ENCODE peak calls at places on chromosomes 6 and 20, in seven cellular contexts. One of them, this sample, is unnamed.

GRCh38 chr6:157574851-157575424 is 193.9 kb downstream of the ZDHHC14 start:
- DNase-seq in effector memory CD4-positive, alpha-beta T cell: no peak
- DNase-seq in heart right ventricle: no peak
- DNase-seq in astrocyte: no peak
- DNase-seq in adrenal gland: no peak
- DNase-seq in aorta: no peak
- DNase-seq in left ventricle myocardium inferior: no peak
- DNase-seq in this sample: no peak

GRCh38 chr6:30136570-30137286 is 788 bp downstream of the TRIM40 start:
- DNase-seq in effector memory CD4-positive, alpha-beta T cell: no peak
- DNase-seq in heart right ventricle: no peak
- DNase-seq in astrocyte: no peak
- DNase-seq in adrenal gland: no peak
- DNase-seq in aorta: no peak
- DNase-seq in left ventricle myocardium inferior: no peak
- DNase-seq in this sample: no peak

GRCh38 chr20:8133816-8134451 is 1.9 kb downstream of the PLCB1 start:
- DNase-seq in effector memory CD4-positive, alpha-beta T cell: no peak
- DNase-seq in heart right ventricle: no peak
- DNase-seq in astrocyte: no peak
- DNase-seq in adrenal gland: no peak
- DNase-seq in aorta: no peak
- DNase-seq in left ventricle myocardium inferior: no peak
- DNase-seq in this sample: no peak

GRCh38 chr6:46927066-46927465 is 5.3 kb upstream of the ADGRF5 start:
- DNase-seq in effector memory CD4-positive, alpha-beta T cell: no peak
- DNase-seq in heart right ventricle: no peak
- DNase-seq in astrocyte: peak; percentile 66
- DNase-seq in adrenal gland: no peak
- DNase-seq in aorta: no peak
- DNase-seq in left ventricle myocardium inferior: no peak
- DNase-seq in this sample: no peak

GRCh38 chr20:4961746-4962145 is 39.6 kb downstream of the SLC23A2 start:
- DNase-seq in effector memory CD4-positive, alpha-beta T cell: peak; percentile 4
- DNase-seq in heart right ventricle: no peak
- DNase-seq in astrocyte: peak; percentile 93
- DNase-seq in adrenal gland: peak; percentile 81
- DNase-seq in aorta: no peak
- DNase-seq in left ventricle myocardium inferior: no peak
- DNase-seq in this sample: no peak

GRCh38 chr6:13924146-13924948 is 405 bp upstream of the RNF182 start:
- DNase-seq in effector memory CD4-positive, alpha-beta T cell: peak; percentile 24
- DNase-seq in heart right ventricle: peak; percentile 38
- DNase-seq in astrocyte: peak; percentile 41
- DNase-seq in adrenal gland: peak; percentile 23
- DNase-seq in aorta: peak; percentile 66
- DNase-seq in left ventricle myocardium inferior: peak; percentile 25
- DNase-seq in this sample: peak; percentile 14

GRCh38 chr6:72651191-72651590 is 29.3 kb downstream of the KCNQ5 start:
- DNase-seq in effector memory CD4-positive, alpha-beta T cell: no peak
- DNase-seq in heart right ventricle: no peak
- DNase-seq in astrocyte: no peak
- DNase-seq in adrenal gland: no peak
- DNase-seq in aorta: no peak
- DNase-seq in left ventricle myocardium inferior: no peak
- DNase-seq in this sample: no peak

GRCh38 chr6:105753184-105754097 is 332.7 kb upstream of the PRDM1 start:
- DNase-seq in effector memory CD4-positive, alpha-beta T cell: no peak
- DNase-seq in heart right ventricle: no peak
- DNase-seq in astrocyte: peak; percentile 75
- DNase-seq in adrenal gland: no peak
- DNase-seq in aorta: no peak
- DNase-seq in left ventricle myocardium inferior: no peak
- DNase-seq in this sample: no peak

GRCh38 chr6:136959471-136959891 is 37.4 kb downstream of the SLC35D3 start:
- DNase-seq in effector memory CD4-positive, alpha-beta T cell: no peak
- DNase-seq in heart right ventricle: peak; percentile 18
- DNase-seq in astrocyte: no peak
- DNase-seq in adrenal gland: no peak
- DNase-seq in aorta: no peak
- DNase-seq in left ventricle myocardium inferior: no peak
- DNase-seq in this sample: peak; percentile 53

GRCh38 chr6:106574729-106575458 is 54.4 kb downstream of the RTN4IP1 start:
- DNase-seq in effector memory CD4-positive, alpha-beta T cell: no peak
- DNase-seq in heart right ventricle: no peak
- DNase-seq in astrocyte: peak; percentile 84
- DNase-seq in adrenal gland: peak; percentile 80
- DNase-seq in aorta: peak; percentile 50
- DNase-seq in left ventricle myocardium inferior: no peak
- DNase-seq in this sample: no peak

GRCh38 chr6:958531-958930 is 265.6 kb upstream of the EXOC2 start:
- DNase-seq in effector memory CD4-positive, alpha-beta T cell: no peak
- DNase-seq in heart right ventricle: no peak
- DNase-seq in astrocyte: peak; percentile 69
- DNase-seq in adrenal gland: no peak
- DNase-seq in aorta: no peak
- DNase-seq in left ventricle myocardium inferior: no peak
- DNase-seq in this sample: no peak

GRCh38 chr6:119312875-119313338 is 36.7 kb downstream of the MAN1A1 start:
- DNase-seq in effector memory CD4-positive, alpha-beta T cell: no peak
- DNase-seq in heart right ventricle: no peak
- DNase-seq in astrocyte: no peak
- DNase-seq in adrenal gland: no peak
- DNase-seq in aorta: no peak
- DNase-seq in left ventricle myocardium inferior: no peak
- DNase-seq in this sample: no peak

GRCh38 chr6:131398176-131398575 is 174.8 kb upstream of the ARG1 start:
- DNase-seq in effector memory CD4-positive, alpha-beta T cell: no peak
- DNase-seq in heart right ventricle: no peak
- DNase-seq in astrocyte: peak; percentile 9
- DNase-seq in adrenal gland: peak; percentile 45
- DNase-seq in aorta: no peak
- DNase-seq in left ventricle myocardium inferior: no peak
- DNase-seq in this sample: no peak

GRCh38 chr6:87879144-87879861 is 168.3 kb upstream of the SPACA1 start:
- DNase-seq in effector memory CD4-positive, alpha-beta T cell: no peak
- DNase-seq in heart right ventricle: no peak
- DNase-seq in astrocyte: no peak
- DNase-seq in adrenal gland: no peak
- DNase-seq in aorta: no peak
- DNase-seq in left ventricle myocardium inferior: no peak
- DNase-seq in this sample: no peak

GRCh38 chr6:137853569-137854213 is 13.4 kb upstream of the TNFAIP3 start:
- DNase-seq in effector memory CD4-positive, alpha-beta T cell: no peak
- DNase-seq in heart right ventricle: no peak
- DNase-seq in astrocyte: peak; percentile 91
- DNase-seq in adrenal gland: no peak
- DNase-seq in aorta: no peak
- DNase-seq in left ventricle myocardium inferior: no peak
- DNase-seq in this sample: no peak

GRCh38 chr20:56827763-56828162 is 198.7 kb downstream of the TFAP2C start:
- DNase-seq in effector memory CD4-positive, alpha-beta T cell: no peak
- DNase-seq in heart right ventricle: no peak
- DNase-seq in astrocyte: no peak
- DNase-seq in adrenal gland: no peak
- DNase-seq in aorta: no peak
- DNase-seq in left ventricle myocardium inferior: no peak
- DNase-seq in this sample: no peak

DNA sequence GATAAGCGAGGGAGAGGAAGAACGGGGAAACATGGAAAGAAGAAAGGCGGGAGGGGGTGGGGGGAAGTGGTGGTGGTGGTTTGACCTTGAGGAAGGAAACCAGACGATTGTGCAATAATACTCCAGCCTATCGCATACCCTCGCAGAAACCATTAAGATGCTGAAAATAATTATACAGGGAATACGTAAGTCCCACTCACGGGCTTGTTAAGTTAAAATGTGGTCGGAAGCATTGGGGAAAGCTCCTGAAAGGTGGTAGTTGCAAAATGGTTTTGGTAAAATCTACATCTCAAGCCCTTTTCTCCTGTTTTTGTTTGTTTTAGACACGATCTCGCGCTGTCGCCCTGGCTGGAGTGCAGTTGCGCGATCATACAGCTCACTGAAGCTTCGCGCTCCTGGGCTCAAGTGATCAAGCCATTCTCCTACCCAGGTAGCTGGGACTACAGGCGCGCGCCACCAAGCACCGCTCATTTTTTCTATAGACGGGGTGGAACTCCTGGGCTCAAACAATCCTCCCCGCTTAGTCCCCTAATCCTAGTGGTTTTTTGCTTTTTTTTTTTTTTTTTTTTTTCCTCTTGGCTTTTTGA is 128.9 kb upstream of the ZNF184 start:
- DNase-seq in effector memory CD4-positive, alpha-beta T cell: no peak
- DNase-seq in heart right ventricle: no peak
- DNase-seq in astrocyte: no peak
- DNase-seq in adrenal gland: no peak
- DNase-seq in aorta: no peak
- DNase-seq in left ventricle myocardium inferior: no peak
- DNase-seq in this sample: no peak
- H3K9me3 ChIP-seq in effector memory CD4-positive, alpha-beta T cell: no peaks in the 10 kb centered on the region
- H3K9me3 ChIP-seq in heart right ventricle: peaks cover 4% of the 10 kb centered on the region
- H3K9me3 ChIP-seq in astrocyte: no peaks in the 10 kb centered on the region
- H3K9me3 ChIP-seq in adrenal gland: no peaks in the 10 kb centered on the region
- H3K9me3 ChIP-seq in aorta: no peaks in the 10 kb centered on the region
- H3K9me3 ChIP-seq in left ventricle myocardium inferior: peaks cover 8% of the 10 kb centered on the region
- H3K9me3 ChIP-seq in this sample: no peaks in the 10 kb centered on the region

GRCh38 chr6:142846459-142846831 is 98.5 kb downstream of the HIVEP2 start:
- DNase-seq in effector memory CD4-positive, alpha-beta T cell: no peak
- DNase-seq in heart right ventricle: no peak
- DNase-seq in astrocyte: peak; percentile 44
- DNase-seq in adrenal gland: no peak
- DNase-seq in aorta: no peak
- DNase-seq in left ventricle myocardium inferior: no peak
- DNase-seq in this sample: no peak

GRCh38 chr6:142848156-142848555 is 96.8 kb downstream of the HIVEP2 start:
- DNase-seq in effector memory CD4-positive, alpha-beta T cell: no peak
- DNase-seq in heart right ventricle: no peak
- DNase-seq in astrocyte: no peak
- DNase-seq in adrenal gland: no peak
- DNase-seq in aorta: no peak
- DNase-seq in left ventricle myocardium inferior: no peak
- DNase-seq in this sample: no peak

GRCh38 chr6:142845143-142845571 is 99.8 kb downstream of the HIVEP2 start:
- DNase-seq in effector memory CD4-positive, alpha-beta T cell: no peak
- DNase-seq in heart right ventricle: no peak
- DNase-seq in astrocyte: peak; percentile 40
- DNase-seq in adrenal gland: no peak
- DNase-seq in aorta: no peak
- DNase-seq in left ventricle myocardium inferior: no peak
- DNase-seq in this sample: no peak

GRCh38 chr6:142845624-142846458 is 99.1 kb downstream of the HIVEP2 start:
- DNase-seq in effector memory CD4-positive, alpha-beta T cell: peak; percentile 46
- DNase-seq in heart right ventricle: peak; percentile 93
- DNase-seq in astrocyte: peak; percentile 79
- DNase-seq in adrenal gland: peak; percentile 94
- DNase-seq in aorta: peak; percentile 83
- DNase-seq in left ventricle myocardium inferior: peak; percentile 92
- DNase-seq in this sample: peak; percentile 93

DNA sequence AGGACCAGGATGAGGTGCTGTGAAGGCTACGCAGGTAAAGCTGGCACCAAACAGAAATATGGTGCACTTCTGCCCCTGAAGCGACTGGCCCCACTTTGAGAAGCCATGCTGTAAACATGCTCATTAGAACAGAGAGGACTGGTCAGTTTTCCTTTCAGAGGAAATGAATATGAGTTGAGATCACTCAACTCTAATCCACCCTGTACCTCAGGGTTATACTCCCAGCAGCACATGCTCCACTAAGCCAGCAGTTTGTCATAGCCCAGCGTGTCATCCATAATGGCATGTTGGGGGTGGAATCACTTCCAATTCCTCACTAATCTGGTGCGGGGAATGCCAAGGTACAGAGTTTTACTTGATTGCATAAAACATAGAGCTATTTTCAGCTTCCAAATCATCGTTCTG is 98.1 kb downstream of the HIVEP2 start:
- DNase-seq in effector memory CD4-positive, alpha-beta T cell: no peak
- DNase-seq in heart right ventricle: no peak
- DNase-seq in astrocyte: peak; percentile 92
- DNase-seq in adrenal gland: peak; percentile 33
- DNase-seq in aorta: no peak
- DNase-seq in left ventricle myocardium inferior: no peak
- DNase-seq in this sample: no peak
- H3K4me1 ChIP-seq in effector memory CD4-positive, alpha-beta T cell: peaks cover 69% of the 10 kb centered on the region
- H3K4me1 ChIP-seq in heart right ventricle: peaks cover 58% of the 10 kb centered on the region
- H3K4me1 ChIP-seq in astrocyte: peaks cover 70% of the 10 kb centered on the region
- H3K4me1 ChIP-seq in adrenal gland: peaks cover 14% of the 10 kb centered on the region
- H3K4me1 ChIP-seq in aorta: peaks cover 7% of the 10 kb centered on the region
- H3K4me1 ChIP-seq in left ventricle myocardium inferior: peaks cover 89% of the 10 kb centered on the region
- H3K4me1 ChIP-seq in this sample: peaks cover 11% of the 10 kb centered on the region

GRCh38 chr6:155346957-155347356 is 32.7 kb upstream of the TFB1M start:
- DNase-seq in effector memory CD4-positive, alpha-beta T cell: no peak
- DNase-seq in heart right ventricle: no peak
- DNase-seq in astrocyte: no peak
- DNase-seq in adrenal gland: no peak
- DNase-seq in aorta: no peak
- DNase-seq in left ventricle myocardium inferior: no peak
- DNase-seq in this sample: no peak

GRCh38 chr6:155347800-155348199 is 33.5 kb upstream of the TFB1M start:
- DNase-seq in effector memory CD4-positive, alpha-beta T cell: no peak
- DNase-seq in heart right ventricle: no peak
- DNase-seq in astrocyte: no peak
- DNase-seq in adrenal gland: no peak
- DNase-seq in aorta: no peak
- DNase-seq in left ventricle myocardium inferior: no peak
- DNase-seq in this sample: no peak

GRCh38 chr6:155351273-155352129 is 37.2 kb upstream of the TFB1M start:
- DNase-seq in effector memory CD4-positive, alpha-beta T cell: no peak
- DNase-seq in heart right ventricle: no peak
- DNase-seq in astrocyte: no peak
- DNase-seq in adrenal gland: no peak
- DNase-seq in aorta: no peak
- DNase-seq in left ventricle myocardium inferior: no peak
- DNase-seq in this sample: no peak

GRCh38 chr6:155349956-155350355 is 35.7 kb upstream of the TFB1M start:
- DNase-seq in effector memory CD4-positive, alpha-beta T cell: no peak
- DNase-seq in heart right ventricle: no peak
- DNase-seq in astrocyte: no peak
- DNase-seq in adrenal gland: no peak
- DNase-seq in aorta: no peak
- DNase-seq in left ventricle myocardium inferior: no peak
- DNase-seq in this sample: no peak

DNA sequence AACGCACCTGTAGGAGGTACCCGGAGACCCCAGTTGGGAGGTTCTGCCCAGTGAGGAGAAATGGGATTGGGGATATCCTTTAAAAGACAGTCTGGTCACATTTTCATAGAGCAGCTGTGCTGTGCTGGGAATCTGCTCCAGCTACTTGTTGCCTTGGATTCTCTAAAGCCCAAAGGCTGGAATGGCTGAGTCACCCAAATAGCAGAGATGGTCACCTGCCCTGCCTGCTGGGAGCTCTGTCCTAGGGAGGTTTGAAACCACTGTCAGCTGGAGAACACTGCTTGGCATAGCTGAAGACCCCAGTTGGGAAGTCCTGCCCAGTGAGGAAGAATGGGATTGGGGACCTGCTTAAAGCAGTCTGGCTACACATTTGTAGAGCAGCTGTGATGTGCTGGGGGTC is 34.8 kb upstream of the TFB1M start:
- DNase-seq in effector memory CD4-positive, alpha-beta T cell: no peak
- DNase-seq in heart right ventricle: no peak
- DNase-seq in astrocyte: peak; percentile 45
- DNase-seq in adrenal gland: no peak
- DNase-seq in aorta: no peak
- DNase-seq in left ventricle myocardium inferior: no peak
- DNase-seq in this sample: no peak
- H3K9me3 ChIP-seq in effector memory CD4-positive, alpha-beta T cell: peaks cover 8% of the 10 kb centered on the region
- H3K9me3 ChIP-seq in heart right ventricle: peaks cover 46% of the 10 kb centered on the region
- H3K9me3 ChIP-seq in astrocyte: no peaks in the 10 kb centered on the region
- H3K9me3 ChIP-seq in adrenal gland: no peaks in the 10 kb centered on the region
- H3K9me3 ChIP-seq in aorta: peaks cover 9% of the 10 kb centered on the region
- H3K9me3 ChIP-seq in left ventricle myocardium inferior: peaks cover 49% of the 10 kb centered on the region
- H3K9me3 ChIP-seq in this sample: peaks cover 4% of the 10 kb centered on the region

GRCh38 chr20:17878912-17879602 is 89.5 kb downstream of the SNX5 start:
- DNase-seq in effector memory CD4-positive, alpha-beta T cell: no peak
- DNase-seq in heart right ventricle: no peak
- DNase-seq in astrocyte: no peak
- DNase-seq in adrenal gland: no peak
- DNase-seq in aorta: no peak
- DNase-seq in left ventricle myocardium inferior: no peak
- DNase-seq in this sample: no peak
- H3K4me1 ChIP-seq in effector memory CD4-positive, alpha-beta T cell: no peaks in the 10 kb centered on the region
- H3K4me1 ChIP-seq in heart right ventricle: peaks cover 26% of the 10 kb centered on the region
- H3K4me1 ChIP-seq in astrocyte: peaks cover 12% of the 10 kb centered on the region
- H3K4me1 ChIP-seq in adrenal gland: peaks cover 19% of the 10 kb centered on the region
- H3K4me1 ChIP-seq in aorta: no peaks in the 10 kb centered on the region
- H3K4me1 ChIP-seq in left ventricle myocardium inferior: peaks cover 34% of the 10 kb centered on the region
- H3K4me1 ChIP-seq in this sample: no peaks in the 10 kb centered on the region